ENCODE peak calls at places on chromosomes 4 and X, in six cellular contexts. G is SK-N-SH, I is GM12878, R is neural progenitor cell, J is endodermal cell, M is neuronal stem cell. N is an unnamed sample.
A peak's percentile ranks its signal among the peaks of the same experiment; 100 is the strongest.

GRCh38 chr4:151193414-151193813 is 83.5 kb upstream of the PRSS48 start:
- DNase-seq in R (no peak), I (no peak), J (no peak), G (no peak), M (no peak), N (no peak)

GRCh38 chr4:152045781-152046571 is 285.2 kb upstream of the GATB start:
- DNase-seq in R (peak; percentile 94), M (peak; percentile 85), J (peak; percentile 98), I (no peak), G (no peak), N (no peak)

GRCh38 chrX:3177851-3178250 is 136.6 kb downstream of the ARSF start:
- DNase-seq in I (no peak), M (no peak), G (no peak), R (no peak), J (no peak), N (no peak)

GRCh38 chr4:82519776-82520175 is 42.0 kb downstream of the TMEM150C start:
- DNase-seq in J (no peak), I (no peak), M (no peak), R (no peak), G (no peak), N (no peak)

GRCh38 chr4:153466637-153467153 is 535 bp downstream of the TMEM131L start:
- DNase-seq in M (no peak), I (no peak), J (peak; percentile 68), G (peak; percentile 75), R (peak; percentile 20), N (peak; percentile 78)

GRCh38 chrX:154750301-154751120 is at the start of gene GAB3:
- DNase-seq in G (peak; percentile 65), R (peak; percentile 64), J (peak; percentile 71), I (no peak), M (no peak), N (peak; percentile 70)

GRCh38 chr4:105225500-105225899 is 78.8 kb downstream of the TET2 start:
- DNase-seq in J (no peak), I (no peak), G (no peak), R (no peak), M (no peak), N (no peak)

GRCh38 chr4:95547708-95548471 is 883 bp downstream of the UNC5C start:
- DNase-seq in I (no peak), J (peak; percentile 68), M (peak; percentile 46), R (peak; percentile 58), G (no peak), N (no peak)

GRCh38 chr4:4860803-4861591 is 1.5 kb downstream of the MSX1 start:
- DNase-seq in G (peak; percentile 62), I (no peak), R (peak; percentile 76), J (peak; percentile 76), M (no peak), N (no peak)

GRCh38 chr4:175511861-175512260 is 300.2 kb downstream of the GPM6A start:
- DNase-seq in J (no peak), I (no peak), M (no peak), G (no peak), R (no peak), N (no peak)

GRCh38 chr4:17055788-17056187 is 157.3 kb upstream of the LDB2 start:
- DNase-seq in G (no peak), J (peak; percentile 58), R (no peak), M (no peak), I (no peak), N (no peak)

GRCh38 chrX:13120017-13120416 is 75.6 kb upstream of the FAM9C start:
- DNase-seq in G (no peak), R (peak; percentile 9), I (no peak), J (no peak), M (no peak), N (no peak)

GRCh38 chr4:173231916-173232315 is 63.3 kb downstream of the GALNT7 start:
- DNase-seq in R (no peak), I (no peak), J (no peak), G (no peak), M (no peak), N (no peak)

DNA sequence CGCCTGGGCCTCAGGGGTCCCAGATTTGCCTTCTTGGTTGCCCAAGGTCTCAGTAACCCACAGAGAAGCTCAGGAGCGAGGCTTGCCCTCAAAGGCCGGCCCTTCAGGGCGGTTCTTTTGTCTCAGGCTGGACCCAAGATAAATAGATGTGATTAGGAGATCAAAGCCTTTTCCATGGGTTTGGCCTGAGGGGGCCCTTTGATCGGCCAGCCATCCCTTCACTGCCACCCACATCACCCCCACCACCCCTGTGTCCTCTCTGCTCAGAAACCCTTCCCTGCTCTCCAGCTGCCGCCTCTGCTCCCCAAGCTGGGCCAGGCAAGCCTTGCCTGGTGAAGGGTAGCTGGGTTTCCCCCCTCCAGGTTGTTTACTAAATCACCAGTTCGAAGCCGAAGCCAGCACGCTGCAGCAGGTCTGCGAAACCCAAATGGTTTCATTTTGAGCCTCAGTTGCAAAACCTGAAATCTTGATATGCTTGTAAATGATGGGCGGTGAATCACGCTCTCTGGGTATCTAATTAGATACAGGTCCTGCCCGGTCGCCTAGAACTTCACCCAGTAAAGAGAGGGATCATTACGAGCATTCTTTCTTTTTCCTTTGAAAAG is 202.6 kb upstream of the BCOR start:
- DNase-seq in R (peak; percentile 26), I (no peak), J (no peak), M (no peak), G (no peak), N (no peak)
- H3K9ac ChIP-seq in R (no peak overlapping the region), I (peak overlapping the region; percentile 37), J (no peak overlapping the region), M (no peak overlapping the region), G (no peak overlapping the region), N (no peak overlapping the region)

GRCh38 chr4:3391422-3391821 is 50.3 kb upstream of the HGFAC start:
- DNase-seq in J (no peak), M (no peak), G (no peak), R (no peak), I (no peak), N (no peak)
- H3K4me1 ChIP-seq in J (peaks cover 7% of the 10 kb centered on the region), M (peaks cover 39% of the 10 kb centered on the region), G (peaks cover 4% of the 10 kb centered on the region), R (peaks cover 62% of the 10 kb centered on the region), I (peaks cover 21% of the 10 kb centered on the region), N (peaks cover 22% of the 10 kb centered on the region)

GRCh38 chrX:9147086-9147485 is 113.2 kb upstream of the FAM9B start:
- DNase-seq in J (no peak), G (no peak), I (no peak), M (no peak), R (no peak), N (no peak)

GRCh38 chrX:9147631-9148189 is 113.8 kb upstream of the FAM9B start:
- DNase-seq in J (peak; percentile 69), R (peak; percentile 16), G (no peak), I (no peak), M (no peak), N (no peak)

GRCh38 chrX:9144643-9145290 is 110.8 kb upstream of the FAM9B start:
- DNase-seq in I (no peak), J (no peak), G (no peak), R (no peak), M (no peak), N (no peak)

GRCh38 chrX:9148626-9149385 is 114.9 kb upstream of the FAM9B start:
- DNase-seq in G (no peak), R (peak; percentile 20), M (no peak), J (peak; percentile 86), I (no peak), N (no peak)

GRCh38 chrX:9146657-9147056 is 112.7 kb upstream of the FAM9B start:
- DNase-seq in M (no peak), I (no peak), G (no peak), J (no peak), R (no peak), N (no peak)
- H3K9ac ChIP-seq in M (no peak overlapping the region), I (no peak overlapping the region), G (no peak overlapping the region), J (no peak overlapping the region), R (no peak overlapping the region), N (no peak overlapping the region)

DNA sequence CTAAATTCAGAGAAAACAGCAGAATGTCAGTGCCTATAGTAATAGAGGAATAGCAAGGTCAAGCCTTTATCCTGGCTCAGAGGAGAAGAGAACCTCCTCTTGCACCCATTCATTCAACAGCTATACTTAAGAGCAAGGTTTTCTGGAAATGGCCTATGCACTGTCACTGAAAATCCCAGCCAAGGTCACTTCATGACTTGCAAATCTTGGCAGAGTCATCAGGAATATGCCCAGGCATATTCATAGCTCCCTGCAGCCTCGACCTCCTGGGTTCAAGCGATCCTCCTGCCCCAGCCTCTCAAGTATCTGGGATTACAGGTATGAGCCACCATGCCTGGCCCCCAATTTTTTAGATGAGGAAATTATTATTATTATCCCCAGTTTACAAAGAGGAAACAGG is 35.8 kb upstream of the NOCT start:
- DNase-seq in J (no peak), M (no peak), G (no peak), R (no peak), I (no peak), N (no peak)
- H3K4me1 ChIP-seq in J (no peaks in the 10 kb centered on the region), M (peaks cover 3% of the 10 kb centered on the region), G (no peaks in the 10 kb centered on the region), R (peaks cover 17% of the 10 kb centered on the region), I (peaks cover 5% of the 10 kb centered on the region), N (peaks cover 15% of the 10 kb centered on the region)

DNA sequence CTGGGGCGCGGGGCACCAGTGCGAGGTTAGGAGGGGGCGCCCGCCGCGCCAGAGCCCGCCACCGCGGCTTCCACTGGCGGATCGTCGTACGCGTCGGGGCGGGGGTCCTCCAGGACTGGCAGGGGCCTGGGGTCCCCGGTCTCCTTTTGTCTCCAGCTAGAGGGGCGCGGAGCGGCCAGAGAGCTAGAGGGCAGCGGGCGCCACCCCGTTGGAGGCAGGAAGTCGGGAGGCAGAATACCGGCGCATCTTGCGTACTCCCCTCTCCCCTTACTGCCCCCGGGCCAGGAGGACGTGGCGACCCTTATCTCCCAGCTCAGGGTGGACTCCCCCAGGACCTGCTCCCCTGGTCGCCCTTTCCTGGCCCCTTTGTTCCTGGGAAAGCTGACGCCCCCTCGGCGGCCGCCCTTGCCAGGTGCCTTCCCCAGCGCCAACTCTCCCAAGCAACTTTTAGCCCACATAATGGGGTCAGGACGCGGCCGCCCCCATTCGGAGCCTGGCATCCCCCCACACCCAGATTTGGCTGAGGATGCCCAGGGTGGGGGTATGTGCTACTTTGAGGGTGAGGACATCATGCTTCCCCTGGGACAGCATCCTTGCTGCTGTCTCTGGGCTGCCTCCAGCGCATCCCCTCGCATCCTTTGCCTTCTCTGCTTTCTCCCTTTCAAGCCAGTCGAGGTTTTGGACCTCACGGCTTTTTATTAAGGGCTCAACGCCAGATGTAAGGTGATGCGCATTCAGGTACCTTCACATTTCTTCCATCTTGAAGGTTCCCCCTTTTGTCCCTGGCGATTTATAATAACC is 976 bp downstream of the CNKSR2 start:
- DNase-seq in G (peak; percentile 28), J (peak; percentile 58), M (peak; percentile 0), I (no peak), R (peak; percentile 28), N (no peak)
- H3K9ac ChIP-seq in G (no peak overlapping the region), J (no peak overlapping the region), M (peak overlapping the region; percentile 88), I (peak overlapping the region; percentile 20), R (peak overlapping the region; percentile 40), N (no peak overlapping the region)

GRCh38 chr4:139453371-139454110 is 380 bp upstream of the RAB33B start:
- DNase-seq in M (peak; percentile 93), J (peak; percentile 99), G (peak; percentile 95), R (peak; percentile 97), I (peak; percentile 90), N (peak; percentile 99)
- H3K4me1 ChIP-seq in M (peaks cover 2% of the 10 kb centered on the region), J (peaks cover 4% of the 10 kb centered on the region), G (peaks cover 17% of the 10 kb centered on the region), R (peaks cover 33% of the 10 kb centered on the region), I (peaks cover 12% of the 10 kb centered on the region), N (peaks cover 59% of the 10 kb centered on the region)